ENCODE peak calls at places on chromosomes 12 and 14, in four cellular contexts. R is hypothalamus, I is fibroblast of mammary gland, J is islet precursor cell. D is an unnamed sample.

GRCh38 chr14:21656980-21657379 is 3.3 kb downstream of the OR4E2 start:
- DNase-seq in R (no peak), I (no peak), J (no peak), D (no peak)

GRCh38 chr14:21136024-21136423 is 19.8 kb downstream of the OR5AU1 start:
- DNase-seq in R (no peak), I (peak; percentile 34), J (no peak), D (no peak)

GRCh38 chr12:111544032-111544431 is 55.1 kb downstream of the ATXN2 start:
- DNase-seq in R (no peak), I (no peak), J (no peak), D (no peak)

GRCh38 chr12:124497039-124497438 is 70.4 kb downstream of the NCOR2 start:
- DNase-seq in R (no peak), I (peak; percentile 87), J (no peak), D (no peak)

GRCh38 chr12:53482626-53483165 is 16.6 kb downstream of the MAP3K12 start:
- DNase-seq in R (no peak), I (no peak), J (peak; percentile 60), D (no peak)

GRCh38 chr12:26872623-26873022 is 39.6 kb upstream of the ITPR2 start:
- DNase-seq in R (no peak), I (no peak), J (no peak), D (no peak)

GRCh38 chr12:27291862-27292261 is 40.8 kb upstream of the BMAL2 start:
- DNase-seq in R (no peak), I (no peak), J (no peak), D (no peak)

GRCh38 chr14:91636604-91637003 is 95.3 kb downstream of the CATSPERB start:
- DNase-seq in R (no peak), I (peak; percentile 66), J (no peak), D (no peak)

GRCh38 chr14:62711351-62712023 is 333.8 kb downstream of the KCNH5 start:
- DNase-seq in R (no peak), I (no peak), J (no peak), D (no peak)

GRCh38 chr14:104315625-104316024 is 177.2 kb downstream of the KIF26A start:
- DNase-seq in R (no peak), I (no peak), J (no peak), D (no peak)

GRCh38 chr12:24797901-24798300 is 151.0 kb downstream of the BCAT1 start:
- DNase-seq in R (no peak), I (no peak), J (no peak), D (no peak)

GRCh38 chr12:50597200-50598195 is 92.7 kb downstream of the DIP2B start:
- DNase-seq in R (no peak), I (peak; percentile 87), J (peak; percentile 78), D (no peak)

GRCh38 chr12:32595251-32595650 is 83.8 kb upstream of the DNM1L start:
- DNase-seq in R (no peak), I (peak; percentile 65), J (no peak), D (no peak)

GRCh38 chr12:16008442-16008841 is 97.3 kb downstream of the DERA start:
- DNase-seq in R (no peak), I (no peak), J (no peak), D (no peak)

GRCh38 chr12:70288817-70289216 is 45.6 kb downstream of the CNOT2 start:
- DNase-seq in R (no peak), I (no peak), J (no peak), D (no peak)

GRCh38 chr12:100959481-100959880 is 164.9 kb downstream of the ANO4 start:
- DNase-seq in R (no peak), I (peak; percentile 78), J (no peak), D (no peak)